ENCODE peak calls at places on chromosomes 2 and 18, in seven cellular contexts. One of them, this sample, is unnamed.

GRCh38 chr2:10028407-10028987 is 14.9 kb upstream of the KLF11 start:
- DNase-seq in Caco-2: no peak
- DNase-seq in keratinocyte: no peak
- DNase-seq in kidney epithelial cell: no peak
- DNase-seq in SJSA1: no peak
- DNase-seq in epithelial cell of esophagus: no peak
- DNase-seq in uterus: no peak
- DNase-seq in this sample: no peak

GRCh38 chr18:57659463-57660102 is 37.9 kb upstream of the NARS1 start:
- DNase-seq in keratinocyte: no peak
- DNase-seq in SJSA1: no peak
- DNase-seq in uterus: no peak
- DNase-seq in Caco-2: no peak
- DNase-seq in epithelial cell of esophagus: no peak
- DNase-seq in kidney epithelial cell: no peak
- DNase-seq in this sample: peak

GRCh38 chr18:41864216-41864615 is 90.8 kb upstream of the PIK3C3 start:
- DNase-seq in epithelial cell of esophagus: no peak
- DNase-seq in keratinocyte: no peak
- DNase-seq in SJSA1: no peak
- DNase-seq in uterus: no peak
- DNase-seq in Caco-2: no peak
- DNase-seq in kidney epithelial cell: no peak
- DNase-seq in this sample: no peak

GRCh38 chr2:37143986-37144385 is 12.8 kb downstream of the EIF2AK2 start:
- DNase-seq in SJSA1: peak
- DNase-seq in uterus: no peak
- DNase-seq in kidney epithelial cell: no peak
- DNase-seq in Caco-2: no peak
- DNase-seq in epithelial cell of esophagus: no peak
- DNase-seq in keratinocyte: no peak
- DNase-seq in this sample: peak

GRCh38 chr2:9991829-9992273 is 40.4 kb downstream of the GRHL1 start:
- DNase-seq in epithelial cell of esophagus: no peak
- DNase-seq in keratinocyte: no peak
- DNase-seq in Caco-2: no peak
- DNase-seq in uterus: no peak
- DNase-seq in SJSA1: no peak
- DNase-seq in kidney epithelial cell: no peak
- DNase-seq in this sample: no peak

GRCh38 chr18:76686737-76687231 is 135.6 kb upstream of the ZNF236 start:
- DNase-seq in keratinocyte: no peak
- DNase-seq in epithelial cell of esophagus: peak
- DNase-seq in kidney epithelial cell: no peak
- DNase-seq in SJSA1: peak
- DNase-seq in uterus: peak
- DNase-seq in Caco-2: peak
- DNase-seq in this sample: peak

GRCh38 chr2:188573453-188573852 is 281.8 kb downstream of the GULP1 start:
- DNase-seq in SJSA1: no peak
- DNase-seq in keratinocyte: no peak
- DNase-seq in uterus: no peak
- DNase-seq in Caco-2: peak
- DNase-seq in kidney epithelial cell: peak
- DNase-seq in epithelial cell of esophagus: no peak
- DNase-seq in this sample: peak

GRCh38 chr2:127569274-127570065 is 34.0 kb downstream of the MYO7B start:
- DNase-seq in SJSA1: peak
- DNase-seq in keratinocyte: no peak
- DNase-seq in kidney epithelial cell: peak
- DNase-seq in epithelial cell of esophagus: peak
- DNase-seq in Caco-2: no peak
- DNase-seq in uterus: no peak
- DNase-seq in this sample: peak

GRCh38 chr2:187875836-187876235 is 321.6 kb upstream of the TFPI start:
- DNase-seq in keratinocyte: no peak
- DNase-seq in kidney epithelial cell: no peak
- DNase-seq in uterus: no peak
- DNase-seq in SJSA1: no peak
- DNase-seq in Caco-2: no peak
- DNase-seq in epithelial cell of esophagus: no peak
- DNase-seq in this sample: no peak

GRCh38 chr2:190858817-190859216 is 21.8 kb upstream of the GLS start:
- DNase-seq in Caco-2: no peak
- DNase-seq in uterus: no peak
- DNase-seq in kidney epithelial cell: no peak
- DNase-seq in keratinocyte: no peak
- DNase-seq in SJSA1: peak
- DNase-seq in epithelial cell of esophagus: peak
- DNase-seq in this sample: peak

GRCh38 chr18:23143871-23144270 is 8.6 kb downstream of the CABLES1 start:
- DNase-seq in SJSA1: no peak
- DNase-seq in uterus: peak
- DNase-seq in keratinocyte: no peak
- DNase-seq in Caco-2: no peak
- DNase-seq in epithelial cell of esophagus: no peak
- DNase-seq in kidney epithelial cell: no peak
- DNase-seq in this sample: no peak

GRCh38 chr2:1510184-1510583 is 96.9 kb downstream of the TPO start:
- DNase-seq in SJSA1: no peak
- DNase-seq in Caco-2: no peak
- DNase-seq in keratinocyte: no peak
- DNase-seq in uterus: no peak
- DNase-seq in kidney epithelial cell: no peak
- DNase-seq in epithelial cell of esophagus: no peak
- DNase-seq in this sample: no peak

GRCh38 chr2:219954331-219954730 is 326.9 kb downstream of the SLC4A3 start:
- DNase-seq in kidney epithelial cell: no peak
- DNase-seq in uterus: no peak
- DNase-seq in epithelial cell of esophagus: no peak
- DNase-seq in keratinocyte: peak
- DNase-seq in SJSA1: peak
- DNase-seq in Caco-2: no peak
- DNase-seq in this sample: no peak

GRCh38 chr2:100422320-100422719 is 4.9 kb upstream of the CHST10 start:
- DNase-seq in SJSA1: peak
- DNase-seq in kidney epithelial cell: no peak
- DNase-seq in Caco-2: peak
- DNase-seq in epithelial cell of esophagus: peak
- DNase-seq in keratinocyte: no peak
- DNase-seq in uterus: no peak
- DNase-seq in this sample: peak

GRCh38 chr2:39503277-39503676 is 66.2 kb upstream of the MAP4K3 start:
- DNase-seq in Caco-2: no peak
- DNase-seq in epithelial cell of esophagus: no peak
- DNase-seq in uterus: no peak
- DNase-seq in kidney epithelial cell: no peak
- DNase-seq in SJSA1: no peak
- DNase-seq in keratinocyte: no peak
- DNase-seq in this sample: no peak

GRCh38 chr18:7603259-7604000 is 36.3 kb downstream of the PTPRM start:
- DNase-seq in kidney epithelial cell: no peak
- DNase-seq in keratinocyte: no peak
- DNase-seq in SJSA1: no peak
- DNase-seq in uterus: no peak
- DNase-seq in epithelial cell of esophagus: no peak
- DNase-seq in Caco-2: no peak
- DNase-seq in this sample: no peak

GRCh38 chr18:7600528-7601248 is 33.6 kb downstream of the PTPRM start:
- DNase-seq in epithelial cell of esophagus: no peak
- DNase-seq in Caco-2: no peak
- DNase-seq in SJSA1: no peak
- DNase-seq in uterus: no peak
- DNase-seq in keratinocyte: no peak
- DNase-seq in kidney epithelial cell: no peak
- DNase-seq in this sample: no peak

GRCh38 chr18:7600036-7600435 is 32.9 kb downstream of the PTPRM start:
- DNase-seq in keratinocyte: no peak
- DNase-seq in SJSA1: no peak
- DNase-seq in kidney epithelial cell: no peak
- DNase-seq in Caco-2: no peak
- DNase-seq in epithelial cell of esophagus: no peak
- DNase-seq in uterus: no peak
- DNase-seq in this sample: no peak

GRCh38 chr18:7601936-7602335 is 34.8 kb downstream of the PTPRM start:
- DNase-seq in Caco-2: no peak
- DNase-seq in keratinocyte: no peak
- DNase-seq in SJSA1: no peak
- DNase-seq in kidney epithelial cell: no peak
- DNase-seq in uterus: no peak
- DNase-seq in epithelial cell of esophagus: no peak
- DNase-seq in this sample: no peak

GRCh38 chr18:7601249-7601620 is 34.1 kb downstream of the PTPRM start:
- DNase-seq in epithelial cell of esophagus: peak
- DNase-seq in Caco-2: no peak
- DNase-seq in SJSA1: peak
- DNase-seq in uterus: no peak
- DNase-seq in keratinocyte: no peak
- DNase-seq in kidney epithelial cell: peak
- DNase-seq in this sample: peak
- H3K4me3 ChIP-seq in epithelial cell of esophagus: no peak
- H3K4me3 ChIP-seq in Caco-2: no peak
- H3K4me3 ChIP-seq in SJSA1: no peak
- H3K4me3 ChIP-seq in uterus: no peak
- H3K4me3 ChIP-seq in keratinocyte: no peak
- H3K4me3 ChIP-seq in kidney epithelial cell: no peak
- H3K4me3 ChIP-seq in this sample: no peak

GRCh38 chr2:171432969-171433762 is 624 bp downstream of the METTL8 start:
- DNase-seq in keratinocyte: no peak
- DNase-seq in uterus: no peak
- DNase-seq in kidney epithelial cell: no peak
- DNase-seq in SJSA1: no peak
- DNase-seq in Caco-2: peak
- DNase-seq in epithelial cell of esophagus: peak
- DNase-seq in this sample: peak

GRCh38 chr2:171433763-171434670 is at the start of the genes DCAF17 and METTL8:
- DNase-seq in keratinocyte: peak
- DNase-seq in SJSA1: peak
- DNase-seq in epithelial cell of esophagus: peak
- DNase-seq in Caco-2: peak
- DNase-seq in kidney epithelial cell: peak
- DNase-seq in uterus: peak
- DNase-seq in this sample: peak

GRCh38 chr2:171430516-171431410 is 3.0 kb downstream of the METTL8 start:
- DNase-seq in keratinocyte: no peak
- DNase-seq in uterus: no peak
- DNase-seq in SJSA1: no peak
- DNase-seq in Caco-2: no peak
- DNase-seq in epithelial cell of esophagus: peak
- DNase-seq in kidney epithelial cell: no peak
- DNase-seq in this sample: no peak

GRCh38 chr2:171431677-171432167 is 2.1 kb downstream of the METTL8 start:
- DNase-seq in epithelial cell of esophagus: no peak
- DNase-seq in uterus: no peak
- DNase-seq in SJSA1: no peak
- DNase-seq in Caco-2: no peak
- DNase-seq in keratinocyte: no peak
- DNase-seq in kidney epithelial cell: no peak
- DNase-seq in this sample: no peak

GRCh38 chr2:171432206-171432968 is 1.4 kb downstream of the METTL8 start:
- DNase-seq in uterus: no peak
- DNase-seq in epithelial cell of esophagus: peak
- DNase-seq in Caco-2: no peak
- DNase-seq in kidney epithelial cell: no peak
- DNase-seq in SJSA1: no peak
- DNase-seq in keratinocyte: no peak
- DNase-seq in this sample: no peak
- H3K4me3 ChIP-seq in uterus: no peak
- H3K4me3 ChIP-seq in epithelial cell of esophagus: peak
- H3K4me3 ChIP-seq in Caco-2: peak
- H3K4me3 ChIP-seq in kidney epithelial cell: no peak
- H3K4me3 ChIP-seq in SJSA1: no peak
- H3K4me3 ChIP-seq in keratinocyte: peak
- H3K4me3 ChIP-seq in this sample: no peak

GRCh38 chr2:66582364-66582974 is 147.5 kb downstream of the MEIS1 start:
- DNase-seq in kidney epithelial cell: no peak
- DNase-seq in uterus: peak
- DNase-seq in SJSA1: no peak
- DNase-seq in Caco-2: no peak
- DNase-seq in keratinocyte: no peak
- DNase-seq in epithelial cell of esophagus: no peak
- DNase-seq in this sample: no peak

GRCh38 chr2:66585616-66586015 is 150.7 kb downstream of the MEIS1 start:
- DNase-seq in Caco-2: no peak
- DNase-seq in SJSA1: no peak
- DNase-seq in kidney epithelial cell: no peak
- DNase-seq in keratinocyte: no peak
- DNase-seq in epithelial cell of esophagus: no peak
- DNase-seq in uterus: no peak
- DNase-seq in this sample: no peak

GRCh38 chr2:66581461-66582363 is 146.8 kb downstream of the MEIS1 start:
- DNase-seq in SJSA1: no peak
- DNase-seq in epithelial cell of esophagus: peak
- DNase-seq in Caco-2: no peak
- DNase-seq in kidney epithelial cell: no peak
- DNase-seq in keratinocyte: no peak
- DNase-seq in uterus: peak
- DNase-seq in this sample: no peak

GRCh38 chr2:66582975-66583842 is 148.3 kb downstream of the MEIS1 start:
- DNase-seq in keratinocyte: no peak
- DNase-seq in uterus: peak
- DNase-seq in Caco-2: no peak
- DNase-seq in SJSA1: no peak
- DNase-seq in kidney epithelial cell: no peak
- DNase-seq in epithelial cell of esophagus: no peak
- DNase-seq in this sample: no peak

GRCh38 chr2:66584011-66584410 is 149.1 kb downstream of the MEIS1 start:
- DNase-seq in SJSA1: no peak
- DNase-seq in uterus: peak
- DNase-seq in Caco-2: no peak
- DNase-seq in epithelial cell of esophagus: no peak
- DNase-seq in kidney epithelial cell: no peak
- DNase-seq in keratinocyte: no peak
- DNase-seq in this sample: no peak
- H3K4me3 ChIP-seq in SJSA1: no peak
- H3K4me3 ChIP-seq in uterus: peak
- H3K4me3 ChIP-seq in Caco-2: no peak
- H3K4me3 ChIP-seq in epithelial cell of esophagus: no peak
- H3K4me3 ChIP-seq in kidney epithelial cell: no peak
- H3K4me3 ChIP-seq in keratinocyte: no peak
- H3K4me3 ChIP-seq in this sample: no peak

DNA sequence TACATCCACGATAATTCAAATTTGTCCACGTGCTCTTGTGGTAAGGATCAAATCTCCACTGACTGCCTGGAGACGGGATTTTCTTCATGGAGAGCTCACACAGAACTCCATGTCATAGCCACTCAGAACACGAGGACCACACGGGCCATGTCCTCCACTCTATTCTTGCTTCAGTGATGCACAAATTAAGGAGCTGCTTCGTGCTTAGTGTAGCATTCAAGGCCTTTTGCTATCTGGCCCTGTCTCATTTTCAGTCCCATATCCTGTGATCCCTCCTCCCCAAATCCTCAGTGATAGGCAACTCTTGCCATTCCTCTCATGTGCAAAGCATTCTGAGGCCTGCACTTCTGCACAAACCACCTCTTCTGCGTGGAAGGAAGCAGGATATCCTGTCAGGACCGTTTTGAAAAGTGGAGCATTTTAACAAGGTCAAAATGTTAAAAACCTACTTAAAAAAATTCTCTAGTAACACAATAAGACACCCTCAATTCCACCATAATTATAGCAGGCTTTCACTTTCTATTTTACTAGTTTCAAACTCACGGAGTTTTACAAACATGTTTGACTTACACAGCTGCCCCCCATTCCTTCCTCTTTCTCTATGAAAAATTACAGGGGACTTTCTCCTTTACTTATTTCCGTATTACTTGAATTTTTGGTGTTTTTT is 35.2 kb downstream of the ST3GAL5 start:
- DNase-seq in SJSA1: no peak
- DNase-seq in Caco-2: no peak
- DNase-seq in uterus: no peak
- DNase-seq in epithelial cell of esophagus: no peak
- DNase-seq in kidney epithelial cell: no peak
- DNase-seq in keratinocyte: no peak
- DNase-seq in this sample: no peak
- H3K4me3 ChIP-seq in SJSA1: no peak
- H3K4me3 ChIP-seq in Caco-2: no peak
- H3K4me3 ChIP-seq in uterus: no peak
- H3K4me3 ChIP-seq in epithelial cell of esophagus: no peak
- H3K4me3 ChIP-seq in kidney epithelial cell: no peak
- H3K4me3 ChIP-seq in keratinocyte: no peak
- H3K4me3 ChIP-seq in this sample: no peak

This sample was measured in choroid plexus epithelial cell.